ENCODE peak calls at places on chromosome 14, in seven cellular contexts. One of them, this sample, is unnamed.

GRCh38 chr14:38554046-38554445 is 298.2 kb upstream of the CLEC14A start:
- DNase-seq in GM03348: peak
- DNase-seq in mesendoderm: no peak
- DNase-seq in T-helper 2 cell treated with Interferon-gamma antibody and Interleukin-4, amounts not matched to agents 5 μg/mL and 100 μg/mL, for 36 hours: no peak
- DNase-seq in WERI-Rb-1: no peak
- DNase-seq in stimulated activated CD4-positive, alpha-beta T cell treated with anti-CD3 and anti-CD28 coated beads, Interleukin-1b, Interleukin-23, amount 100 ng/mL, for 24 hours: no peak
- DNase-seq in stimulated activated CD8-positive, alpha-beta memory T cell treated with anti-CD3 and anti-CD28 coated beads, Interleukin-4, amount 100 ng/mL, for 1 hour: no peak
- DNase-seq in this sample: no peak

GRCh38 chr14:93832665-93833064 is 44.4 kb upstream of the PRIMA1 start:
- DNase-seq in GM03348: no peak
- DNase-seq in mesendoderm: no peak
- DNase-seq in T-helper 2 cell treated with Interferon-gamma antibody and Interleukin-4, amounts not matched to agents 5 μg/mL and 100 μg/mL, for 36 hours: no peak
- DNase-seq in WERI-Rb-1: no peak
- DNase-seq in stimulated activated CD4-positive, alpha-beta T cell treated with anti-CD3 and anti-CD28 coated beads, Interleukin-1b, Interleukin-23, amount 100 ng/mL, for 24 hours: no peak
- DNase-seq in stimulated activated CD8-positive, alpha-beta memory T cell treated with anti-CD3 and anti-CD28 coated beads, Interleukin-4, amount 100 ng/mL, for 1 hour: no peak
- DNase-seq in this sample: no peak

GRCh38 chr14:73198253-73198652 is 39.1 kb upstream of the PAPLN start:
- DNase-seq in GM03348: no peak
- DNase-seq in mesendoderm: no peak
- DNase-seq in T-helper 2 cell treated with Interferon-gamma antibody and Interleukin-4, amounts not matched to agents 5 μg/mL and 100 μg/mL, for 36 hours: no peak
- DNase-seq in WERI-Rb-1: no peak
- DNase-seq in stimulated activated CD4-positive, alpha-beta T cell treated with anti-CD3 and anti-CD28 coated beads, Interleukin-1b, Interleukin-23, amount 100 ng/mL, for 24 hours: no peak
- DNase-seq in stimulated activated CD8-positive, alpha-beta memory T cell treated with anti-CD3 and anti-CD28 coated beads, Interleukin-4, amount 100 ng/mL, for 1 hour: no peak
- DNase-seq in this sample: no peak

GRCh38 chr14:41817626-41818025 is 210.9 kb downstream of the LRFN5 start:
- DNase-seq in GM03348: no peak
- DNase-seq in mesendoderm: no peak
- DNase-seq in T-helper 2 cell treated with Interferon-gamma antibody and Interleukin-4, amounts not matched to agents 5 μg/mL and 100 μg/mL, for 36 hours: no peak
- DNase-seq in WERI-Rb-1: no peak
- DNase-seq in stimulated activated CD4-positive, alpha-beta T cell treated with anti-CD3 and anti-CD28 coated beads, Interleukin-1b, Interleukin-23, amount 100 ng/mL, for 24 hours: no peak
- DNase-seq in stimulated activated CD8-positive, alpha-beta memory T cell treated with anti-CD3 and anti-CD28 coated beads, Interleukin-4, amount 100 ng/mL, for 1 hour: no peak
- DNase-seq in this sample: no peak

GRCh38 chr14:63642229-63642611 is 549 bp upstream of the WDR89 start:
- DNase-seq in GM03348: peak
- DNase-seq in mesendoderm: peak
- DNase-seq in T-helper 2 cell treated with Interferon-gamma antibody and Interleukin-4, amounts not matched to agents 5 μg/mL and 100 μg/mL, for 36 hours: peak
- DNase-seq in WERI-Rb-1: peak
- DNase-seq in stimulated activated CD4-positive, alpha-beta T cell treated with anti-CD3 and anti-CD28 coated beads, Interleukin-1b, Interleukin-23, amount 100 ng/mL, for 24 hours: peak
- DNase-seq in stimulated activated CD8-positive, alpha-beta memory T cell treated with anti-CD3 and anti-CD28 coated beads, Interleukin-4, amount 100 ng/mL, for 1 hour: peak
- DNase-seq in this sample: peak

GRCh38 chr14:55446833-55447232 is 6.4 kb upstream of the TBPL2 start:
- DNase-seq in GM03348: peak
- DNase-seq in mesendoderm: peak
- DNase-seq in T-helper 2 cell treated with Interferon-gamma antibody and Interleukin-4, amounts not matched to agents 5 μg/mL and 100 μg/mL, for 36 hours: no peak
- DNase-seq in WERI-Rb-1: peak
- DNase-seq in stimulated activated CD4-positive, alpha-beta T cell treated with anti-CD3 and anti-CD28 coated beads, Interleukin-1b, Interleukin-23, amount 100 ng/mL, for 24 hours: no peak
- DNase-seq in stimulated activated CD8-positive, alpha-beta memory T cell treated with anti-CD3 and anti-CD28 coated beads, Interleukin-4, amount 100 ng/mL, for 1 hour: no peak
- DNase-seq in this sample: no peak

GRCh38 chr14:75144944-75145343 is 18.1 kb upstream of the NEK9 start:
- DNase-seq in GM03348: no peak
- DNase-seq in mesendoderm: no peak
- DNase-seq in T-helper 2 cell treated with Interferon-gamma antibody and Interleukin-4, amounts not matched to agents 5 μg/mL and 100 μg/mL, for 36 hours: no peak
- DNase-seq in WERI-Rb-1: no peak
- DNase-seq in stimulated activated CD4-positive, alpha-beta T cell treated with anti-CD3 and anti-CD28 coated beads, Interleukin-1b, Interleukin-23, amount 100 ng/mL, for 24 hours: no peak
- DNase-seq in stimulated activated CD8-positive, alpha-beta memory T cell treated with anti-CD3 and anti-CD28 coated beads, Interleukin-4, amount 100 ng/mL, for 1 hour: no peak
- DNase-seq in this sample: no peak

GRCh38 chr14:61662437-61663311 is 32.6 kb upstream of the HIF1A start:
- DNase-seq in GM03348: peak
- DNase-seq in mesendoderm: peak
- DNase-seq in T-helper 2 cell treated with Interferon-gamma antibody and Interleukin-4, amounts not matched to agents 5 μg/mL and 100 μg/mL, for 36 hours: peak
- DNase-seq in WERI-Rb-1: no peak
- DNase-seq in stimulated activated CD4-positive, alpha-beta T cell treated with anti-CD3 and anti-CD28 coated beads, Interleukin-1b, Interleukin-23, amount 100 ng/mL, for 24 hours: peak
- DNase-seq in stimulated activated CD8-positive, alpha-beta memory T cell treated with anti-CD3 and anti-CD28 coated beads, Interleukin-4, amount 100 ng/mL, for 1 hour: no peak
- DNase-seq in this sample: peak

GRCh38 chr14:78088941-78089340 is 81.2 kb upstream of the NRXN3 start:
- DNase-seq in GM03348: no peak
- DNase-seq in mesendoderm: peak
- DNase-seq in T-helper 2 cell treated with Interferon-gamma antibody and Interleukin-4, amounts not matched to agents 5 μg/mL and 100 μg/mL, for 36 hours: no peak
- DNase-seq in WERI-Rb-1: peak
- DNase-seq in stimulated activated CD4-positive, alpha-beta T cell treated with anti-CD3 and anti-CD28 coated beads, Interleukin-1b, Interleukin-23, amount 100 ng/mL, for 24 hours: no peak
- DNase-seq in stimulated activated CD8-positive, alpha-beta memory T cell treated with anti-CD3 and anti-CD28 coated beads, Interleukin-4, amount 100 ng/mL, for 1 hour: no peak
- DNase-seq in this sample: no peak

GRCh38 chr14:21428930-21429329 is 27.0 kb downstream of the CHD8 start:
- DNase-seq in GM03348: no peak
- DNase-seq in mesendoderm: no peak
- DNase-seq in T-helper 2 cell treated with Interferon-gamma antibody and Interleukin-4, amounts not matched to agents 5 μg/mL and 100 μg/mL, for 36 hours: no peak
- DNase-seq in WERI-Rb-1: no peak
- DNase-seq in stimulated activated CD4-positive, alpha-beta T cell treated with anti-CD3 and anti-CD28 coated beads, Interleukin-1b, Interleukin-23, amount 100 ng/mL, for 24 hours: no peak
- DNase-seq in stimulated activated CD8-positive, alpha-beta memory T cell treated with anti-CD3 and anti-CD28 coated beads, Interleukin-4, amount 100 ng/mL, for 1 hour: no peak
- DNase-seq in this sample: no peak

GRCh38 chr14:21525571-21525970 is 575 bp downstream of the SALL2 start:
- DNase-seq in GM03348: no peak
- DNase-seq in mesendoderm: peak
- DNase-seq in T-helper 2 cell treated with Interferon-gamma antibody and Interleukin-4, amounts not matched to agents 5 μg/mL and 100 μg/mL, for 36 hours: no peak
- DNase-seq in WERI-Rb-1: peak
- DNase-seq in stimulated activated CD4-positive, alpha-beta T cell treated with anti-CD3 and anti-CD28 coated beads, Interleukin-1b, Interleukin-23, amount 100 ng/mL, for 24 hours: no peak
- DNase-seq in stimulated activated CD8-positive, alpha-beta memory T cell treated with anti-CD3 and anti-CD28 coated beads, Interleukin-4, amount 100 ng/mL, for 1 hour: no peak
- DNase-seq in this sample: no peak

GRCh38 chr14:101116486-101117130 is 213.1 kb upstream of the RTL1 start:
- DNase-seq in GM03348: no peak
- DNase-seq in mesendoderm: no peak
- DNase-seq in T-helper 2 cell treated with Interferon-gamma antibody and Interleukin-4, amounts not matched to agents 5 μg/mL and 100 μg/mL, for 36 hours: no peak
- DNase-seq in WERI-Rb-1: no peak
- DNase-seq in stimulated activated CD4-positive, alpha-beta T cell treated with anti-CD3 and anti-CD28 coated beads, Interleukin-1b, Interleukin-23, amount 100 ng/mL, for 24 hours: no peak
- DNase-seq in stimulated activated CD8-positive, alpha-beta memory T cell treated with anti-CD3 and anti-CD28 coated beads, Interleukin-4, amount 100 ng/mL, for 1 hour: no peak
- DNase-seq in this sample: no peak

GRCh38 chr14:104536942-104537612 is 42.5 kb upstream of the C14orf180 start:
- DNase-seq in GM03348: no peak
- DNase-seq in mesendoderm: peak
- DNase-seq in T-helper 2 cell treated with Interferon-gamma antibody and Interleukin-4, amounts not matched to agents 5 μg/mL and 100 μg/mL, for 36 hours: no peak
- DNase-seq in WERI-Rb-1: no peak
- DNase-seq in stimulated activated CD4-positive, alpha-beta T cell treated with anti-CD3 and anti-CD28 coated beads, Interleukin-1b, Interleukin-23, amount 100 ng/mL, for 24 hours: no peak
- DNase-seq in stimulated activated CD8-positive, alpha-beta memory T cell treated with anti-CD3 and anti-CD28 coated beads, Interleukin-4, amount 100 ng/mL, for 1 hour: no peak
- DNase-seq in this sample: no peak

GRCh38 chr14:101960225-101960624 is 4.1 kb upstream of the DYNC1H1 start:
- DNase-seq in GM03348: no peak
- DNase-seq in mesendoderm: peak
- DNase-seq in T-helper 2 cell treated with Interferon-gamma antibody and Interleukin-4, amounts not matched to agents 5 μg/mL and 100 μg/mL, for 36 hours: no peak
- DNase-seq in WERI-Rb-1: no peak
- DNase-seq in stimulated activated CD4-positive, alpha-beta T cell treated with anti-CD3 and anti-CD28 coated beads, Interleukin-1b, Interleukin-23, amount 100 ng/mL, for 24 hours: no peak
- DNase-seq in stimulated activated CD8-positive, alpha-beta memory T cell treated with anti-CD3 and anti-CD28 coated beads, Interleukin-4, amount 100 ng/mL, for 1 hour: no peak
- DNase-seq in this sample: no peak

GRCh38 chr14:64880382-64881121 is 845 bp upstream of the SPTB start:
- DNase-seq in GM03348: peak
- DNase-seq in mesendoderm: peak
- DNase-seq in T-helper 2 cell treated with Interferon-gamma antibody and Interleukin-4, amounts not matched to agents 5 μg/mL and 100 μg/mL, for 36 hours: peak
- DNase-seq in WERI-Rb-1: peak
- DNase-seq in stimulated activated CD4-positive, alpha-beta T cell treated with anti-CD3 and anti-CD28 coated beads, Interleukin-1b, Interleukin-23, amount 100 ng/mL, for 24 hours: peak
- DNase-seq in stimulated activated CD8-positive, alpha-beta memory T cell treated with anti-CD3 and anti-CD28 coated beads, Interleukin-4, amount 100 ng/mL, for 1 hour: peak
- DNase-seq in this sample: peak

GRCh38 chr14:29710015-29710414 is 217.6 kb downstream of the PRKD1 start:
- DNase-seq in GM03348: no peak
- DNase-seq in mesendoderm: no peak
- DNase-seq in T-helper 2 cell treated with Interferon-gamma antibody and Interleukin-4, amounts not matched to agents 5 μg/mL and 100 μg/mL, for 36 hours: no peak
- DNase-seq in WERI-Rb-1: no peak
- DNase-seq in stimulated activated CD4-positive, alpha-beta T cell treated with anti-CD3 and anti-CD28 coated beads, Interleukin-1b, Interleukin-23, amount 100 ng/mL, for 24 hours: no peak
- DNase-seq in stimulated activated CD8-positive, alpha-beta memory T cell treated with anti-CD3 and anti-CD28 coated beads, Interleukin-4, amount 100 ng/mL, for 1 hour: no peak
- DNase-seq in this sample: no peak

GRCh38 chr14:42930058-42930457 is 1323.4 kb downstream of the LRFN5 start:
- DNase-seq in GM03348: no peak
- DNase-seq in mesendoderm: no peak
- DNase-seq in T-helper 2 cell treated with Interferon-gamma antibody and Interleukin-4, amounts not matched to agents 5 μg/mL and 100 μg/mL, for 36 hours: no peak
- DNase-seq in WERI-Rb-1: no peak
- DNase-seq in stimulated activated CD4-positive, alpha-beta T cell treated with anti-CD3 and anti-CD28 coated beads, Interleukin-1b, Interleukin-23, amount 100 ng/mL, for 24 hours: no peak
- DNase-seq in stimulated activated CD8-positive, alpha-beta memory T cell treated with anti-CD3 and anti-CD28 coated beads, Interleukin-4, amount 100 ng/mL, for 1 hour: no peak
- DNase-seq in this sample: no peak

GRCh38 chr14:87615822-87616679 is 376.9 kb downstream of the GALC start:
- DNase-seq in GM03348: peak
- DNase-seq in mesendoderm: peak
- DNase-seq in T-helper 2 cell treated with Interferon-gamma antibody and Interleukin-4, amounts not matched to agents 5 μg/mL and 100 μg/mL, for 36 hours: peak
- DNase-seq in WERI-Rb-1: peak
- DNase-seq in stimulated activated CD4-positive, alpha-beta T cell treated with anti-CD3 and anti-CD28 coated beads, Interleukin-1b, Interleukin-23, amount 100 ng/mL, for 24 hours: peak
- DNase-seq in stimulated activated CD8-positive, alpha-beta memory T cell treated with anti-CD3 and anti-CD28 coated beads, Interleukin-4, amount 100 ng/mL, for 1 hour: no peak
- DNase-seq in this sample: peak

GRCh38 chr14:34678306-34678705 is 36.1 kb downstream of the CFL2 start:
- DNase-seq in GM03348: peak
- DNase-seq in mesendoderm: no peak
- DNase-seq in T-helper 2 cell treated with Interferon-gamma antibody and Interleukin-4, amounts not matched to agents 5 μg/mL and 100 μg/mL, for 36 hours: no peak
- DNase-seq in WERI-Rb-1: no peak
- DNase-seq in stimulated activated CD4-positive, alpha-beta T cell treated with anti-CD3 and anti-CD28 coated beads, Interleukin-1b, Interleukin-23, amount 100 ng/mL, for 24 hours: no peak
- DNase-seq in stimulated activated CD8-positive, alpha-beta memory T cell treated with anti-CD3 and anti-CD28 coated beads, Interleukin-4, amount 100 ng/mL, for 1 hour: no peak
- DNase-seq in this sample: no peak

GRCh38 chr14:75826599-75826998 is 155.2 kb downstream of the TGFB3 start:
- DNase-seq in GM03348: no peak
- DNase-seq in mesendoderm: no peak
- DNase-seq in T-helper 2 cell treated with Interferon-gamma antibody and Interleukin-4, amounts not matched to agents 5 μg/mL and 100 μg/mL, for 36 hours: no peak
- DNase-seq in WERI-Rb-1: no peak
- DNase-seq in stimulated activated CD4-positive, alpha-beta T cell treated with anti-CD3 and anti-CD28 coated beads, Interleukin-1b, Interleukin-23, amount 100 ng/mL, for 24 hours: no peak
- DNase-seq in stimulated activated CD8-positive, alpha-beta memory T cell treated with anti-CD3 and anti-CD28 coated beads, Interleukin-4, amount 100 ng/mL, for 1 hour: no peak
- DNase-seq in this sample: no peak

GRCh38 chr14:68230941-68231717 is 411.6 kb downstream of the RAD51B start:
- DNase-seq in GM03348: no peak
- DNase-seq in mesendoderm: peak
- DNase-seq in T-helper 2 cell treated with Interferon-gamma antibody and Interleukin-4, amounts not matched to agents 5 μg/mL and 100 μg/mL, for 36 hours: no peak
- DNase-seq in WERI-Rb-1: peak
- DNase-seq in stimulated activated CD4-positive, alpha-beta T cell treated with anti-CD3 and anti-CD28 coated beads, Interleukin-1b, Interleukin-23, amount 100 ng/mL, for 24 hours: no peak
- DNase-seq in stimulated activated CD8-positive, alpha-beta memory T cell treated with anti-CD3 and anti-CD28 coated beads, Interleukin-4, amount 100 ng/mL, for 1 hour: no peak
- DNase-seq in this sample: no peak

GRCh38 chr14:94823556-94824341 is 53.8 kb upstream of the GSC start:
- DNase-seq in GM03348: no peak
- DNase-seq in mesendoderm: peak
- DNase-seq in T-helper 2 cell treated with Interferon-gamma antibody and Interleukin-4, amounts not matched to agents 5 μg/mL and 100 μg/mL, for 36 hours: no peak
- DNase-seq in WERI-Rb-1: no peak
- DNase-seq in stimulated activated CD4-positive, alpha-beta T cell treated with anti-CD3 and anti-CD28 coated beads, Interleukin-1b, Interleukin-23, amount 100 ng/mL, for 24 hours: no peak
- DNase-seq in stimulated activated CD8-positive, alpha-beta memory T cell treated with anti-CD3 and anti-CD28 coated beads, Interleukin-4, amount 100 ng/mL, for 1 hour: no peak
- DNase-seq in this sample: no peak

GRCh38 chr14:100348253-100348729 is 25.2 kb downstream of the SLC25A47 start:
- DNase-seq in GM03348: no peak
- DNase-seq in mesendoderm: no peak
- DNase-seq in T-helper 2 cell treated with Interferon-gamma antibody and Interleukin-4, amounts not matched to agents 5 μg/mL and 100 μg/mL, for 36 hours: no peak
- DNase-seq in WERI-Rb-1: no peak
- DNase-seq in stimulated activated CD4-positive, alpha-beta T cell treated with anti-CD3 and anti-CD28 coated beads, Interleukin-1b, Interleukin-23, amount 100 ng/mL, for 24 hours: no peak
- DNase-seq in stimulated activated CD8-positive, alpha-beta memory T cell treated with anti-CD3 and anti-CD28 coated beads, Interleukin-4, amount 100 ng/mL, for 1 hour: no peak
- DNase-seq in this sample: no peak

GRCh38 chr14:30990766-30991165 is 34.7 kb upstream of the AP4S1 start:
- DNase-seq in GM03348: peak
- DNase-seq in mesendoderm: no peak
- DNase-seq in T-helper 2 cell treated with Interferon-gamma antibody and Interleukin-4, amounts not matched to agents 5 μg/mL and 100 μg/mL, for 36 hours: no peak
- DNase-seq in WERI-Rb-1: no peak
- DNase-seq in stimulated activated CD4-positive, alpha-beta T cell treated with anti-CD3 and anti-CD28 coated beads, Interleukin-1b, Interleukin-23, amount 100 ng/mL, for 24 hours: no peak
- DNase-seq in stimulated activated CD8-positive, alpha-beta memory T cell treated with anti-CD3 and anti-CD28 coated beads, Interleukin-4, amount 100 ng/mL, for 1 hour: no peak
- DNase-seq in this sample: no peak

GRCh38 chr14:23028800-23029199 is 5.9 kb downstream of the PSMB5 start:
- DNase-seq in GM03348: no peak
- DNase-seq in mesendoderm: no peak
- DNase-seq in T-helper 2 cell treated with Interferon-gamma antibody and Interleukin-4, amounts not matched to agents 5 μg/mL and 100 μg/mL, for 36 hours: peak
- DNase-seq in WERI-Rb-1: no peak
- DNase-seq in stimulated activated CD4-positive, alpha-beta T cell treated with anti-CD3 and anti-CD28 coated beads, Interleukin-1b, Interleukin-23, amount 100 ng/mL, for 24 hours: no peak
- DNase-seq in stimulated activated CD8-positive, alpha-beta memory T cell treated with anti-CD3 and anti-CD28 coated beads, Interleukin-4, amount 100 ng/mL, for 1 hour: no peak
- DNase-seq in this sample: no peak

GRCh38 chr14:105389534-105389933 is 8.8 kb upstream of the TEX22 start:
- DNase-seq in GM03348: no peak
- DNase-seq in mesendoderm: no peak
- DNase-seq in T-helper 2 cell treated with Interferon-gamma antibody and Interleukin-4, amounts not matched to agents 5 μg/mL and 100 μg/mL, for 36 hours: no peak
- DNase-seq in WERI-Rb-1: no peak
- DNase-seq in stimulated activated CD4-positive, alpha-beta T cell treated with anti-CD3 and anti-CD28 coated beads, Interleukin-1b, Interleukin-23, amount 100 ng/mL, for 24 hours: no peak
- DNase-seq in stimulated activated CD8-positive, alpha-beta memory T cell treated with anti-CD3 and anti-CD28 coated beads, Interleukin-4, amount 100 ng/mL, for 1 hour: no peak
- DNase-seq in this sample: no peak

GRCh38 chr14:43360239-43360638 is 1146.8 kb downstream of the FSCB start:
- DNase-seq in GM03348: no peak
- DNase-seq in mesendoderm: no peak
- DNase-seq in T-helper 2 cell treated with Interferon-gamma antibody and Interleukin-4, amounts not matched to agents 5 μg/mL and 100 μg/mL, for 36 hours: no peak
- DNase-seq in WERI-Rb-1: no peak
- DNase-seq in stimulated activated CD4-positive, alpha-beta T cell treated with anti-CD3 and anti-CD28 coated beads, Interleukin-1b, Interleukin-23, amount 100 ng/mL, for 24 hours: no peak
- DNase-seq in stimulated activated CD8-positive, alpha-beta memory T cell treated with anti-CD3 and anti-CD28 coated beads, Interleukin-4, amount 100 ng/mL, for 1 hour: no peak
- DNase-seq in this sample: no peak

GRCh38 chr14:93748208-93749080 is 39.8 kb downstream of the PRIMA1 start:
- DNase-seq in GM03348: no peak
- DNase-seq in mesendoderm: peak
- DNase-seq in T-helper 2 cell treated with Interferon-gamma antibody and Interleukin-4, amounts not matched to agents 5 μg/mL and 100 μg/mL, for 36 hours: no peak
- DNase-seq in WERI-Rb-1: no peak
- DNase-seq in stimulated activated CD4-positive, alpha-beta T cell treated with anti-CD3 and anti-CD28 coated beads, Interleukin-1b, Interleukin-23, amount 100 ng/mL, for 24 hours: no peak
- DNase-seq in stimulated activated CD8-positive, alpha-beta memory T cell treated with anti-CD3 and anti-CD28 coated beads, Interleukin-4, amount 100 ng/mL, for 1 hour: no peak
- DNase-seq in this sample: no peak

GRCh38 chr14:21098134-21098891 is at the start of gene ZNF219:
- DNase-seq in GM03348: peak
- DNase-seq in mesendoderm: peak
- DNase-seq in T-helper 2 cell treated with Interferon-gamma antibody and Interleukin-4, amounts not matched to agents 5 μg/mL and 100 μg/mL, for 36 hours: no peak
- DNase-seq in WERI-Rb-1: peak
- DNase-seq in stimulated activated CD4-positive, alpha-beta T cell treated with anti-CD3 and anti-CD28 coated beads, Interleukin-1b, Interleukin-23, amount 100 ng/mL, for 24 hours: no peak
- DNase-seq in stimulated activated CD8-positive, alpha-beta memory T cell treated with anti-CD3 and anti-CD28 coated beads, Interleukin-4, amount 100 ng/mL, for 1 hour: no peak
- DNase-seq in this sample: no peak

GRCh38 chr14:57657487-57657886 is 163.8 kb upstream of the CCDC198 start:
- DNase-seq in GM03348: no peak
- DNase-seq in mesendoderm: no peak
- DNase-seq in T-helper 2 cell treated with Interferon-gamma antibody and Interleukin-4, amounts not matched to agents 5 μg/mL and 100 μg/mL, for 36 hours: no peak
- DNase-seq in WERI-Rb-1: no peak
- DNase-seq in stimulated activated CD4-positive, alpha-beta T cell treated with anti-CD3 and anti-CD28 coated beads, Interleukin-1b, Interleukin-23, amount 100 ng/mL, for 24 hours: no peak
- DNase-seq in stimulated activated CD8-positive, alpha-beta memory T cell treated with anti-CD3 and anti-CD28 coated beads, Interleukin-4, amount 100 ng/mL, for 1 hour: no peak
- DNase-seq in this sample: no peak

GRCh38 chr14:58099682-58100081 is 52.3 kb downstream of the ARMH4 start:
- DNase-seq in GM03348: no peak
- DNase-seq in mesendoderm: no peak
- DNase-seq in T-helper 2 cell treated with Interferon-gamma antibody and Interleukin-4, amounts not matched to agents 5 μg/mL and 100 μg/mL, for 36 hours: no peak
- DNase-seq in WERI-Rb-1: no peak
- DNase-seq in stimulated activated CD4-positive, alpha-beta T cell treated with anti-CD3 and anti-CD28 coated beads, Interleukin-1b, Interleukin-23, amount 100 ng/mL, for 24 hours: no peak
- DNase-seq in stimulated activated CD8-positive, alpha-beta memory T cell treated with anti-CD3 and anti-CD28 coated beads, Interleukin-4, amount 100 ng/mL, for 1 hour: no peak
- DNase-seq in this sample: no peak

GRCh38 chr14:99757331-99758070 is 35.7 kb upstream of the EML1 start:
- DNase-seq in GM03348: peak
- DNase-seq in mesendoderm: no peak
- DNase-seq in T-helper 2 cell treated with Interferon-gamma antibody and Interleukin-4, amounts not matched to agents 5 μg/mL and 100 μg/mL, for 36 hours: no peak
- DNase-seq in WERI-Rb-1: no peak
- DNase-seq in stimulated activated CD4-positive, alpha-beta T cell treated with anti-CD3 and anti-CD28 coated beads, Interleukin-1b, Interleukin-23, amount 100 ng/mL, for 24 hours: no peak
- DNase-seq in stimulated activated CD8-positive, alpha-beta memory T cell treated with anti-CD3 and anti-CD28 coated beads, Interleukin-4, amount 100 ng/mL, for 1 hour: no peak
- DNase-seq in this sample: no peak

GRCh38 chr14:105914738-105915385 is 388.5 kb downstream of the TMEM121 start:
- DNase-seq in GM03348: no peak
- DNase-seq in mesendoderm: no peak
- DNase-seq in T-helper 2 cell treated with Interferon-gamma antibody and Interleukin-4, amounts not matched to agents 5 μg/mL and 100 μg/mL, for 36 hours: no peak
- DNase-seq in WERI-Rb-1: no peak
- DNase-seq in stimulated activated CD4-positive, alpha-beta T cell treated with anti-CD3 and anti-CD28 coated beads, Interleukin-1b, Interleukin-23, amount 100 ng/mL, for 24 hours: no peak
- DNase-seq in stimulated activated CD8-positive, alpha-beta memory T cell treated with anti-CD3 and anti-CD28 coated beads, Interleukin-4, amount 100 ng/mL, for 1 hour: no peak
- DNase-seq in this sample: no peak

GRCh38 chr14:77026930-77027537 is 1.5 kb downstream of the IRF2BPL start:
- DNase-seq in GM03348: peak
- DNase-seq in mesendoderm: peak
- DNase-seq in T-helper 2 cell treated with Interferon-gamma antibody and Interleukin-4, amounts not matched to agents 5 μg/mL and 100 μg/mL, for 36 hours: peak
- DNase-seq in WERI-Rb-1: no peak
- DNase-seq in stimulated activated CD4-positive, alpha-beta T cell treated with anti-CD3 and anti-CD28 coated beads, Interleukin-1b, Interleukin-23, amount 100 ng/mL, for 24 hours: no peak
- DNase-seq in stimulated activated CD8-positive, alpha-beta memory T cell treated with anti-CD3 and anti-CD28 coated beads, Interleukin-4, amount 100 ng/mL, for 1 hour: peak
- DNase-seq in this sample: peak

GRCh38 chr14:33738029-33738428 is 212.8 kb downstream of the EGLN3 start:
- DNase-seq in GM03348: no peak
- DNase-seq in mesendoderm: no peak
- DNase-seq in T-helper 2 cell treated with Interferon-gamma antibody and Interleukin-4, amounts not matched to agents 5 μg/mL and 100 μg/mL, for 36 hours: no peak
- DNase-seq in WERI-Rb-1: no peak
- DNase-seq in stimulated activated CD4-positive, alpha-beta T cell treated with anti-CD3 and anti-CD28 coated beads, Interleukin-1b, Interleukin-23, amount 100 ng/mL, for 24 hours: no peak
- DNase-seq in stimulated activated CD8-positive, alpha-beta memory T cell treated with anti-CD3 and anti-CD28 coated beads, Interleukin-4, amount 100 ng/mL, for 1 hour: no peak
- DNase-seq in this sample: no peak

GRCh38 chr14:64680013-64680674 is 24.1 kb upstream of the PLEKHG3 start:
- DNase-seq in GM03348: peak
- DNase-seq in mesendoderm: no peak
- DNase-seq in T-helper 2 cell treated with Interferon-gamma antibody and Interleukin-4, amounts not matched to agents 5 μg/mL and 100 μg/mL, for 36 hours: no peak
- DNase-seq in WERI-Rb-1: no peak
- DNase-seq in stimulated activated CD4-positive, alpha-beta T cell treated with anti-CD3 and anti-CD28 coated beads, Interleukin-1b, Interleukin-23, amount 100 ng/mL, for 24 hours: no peak
- DNase-seq in stimulated activated CD8-positive, alpha-beta memory T cell treated with anti-CD3 and anti-CD28 coated beads, Interleukin-4, amount 100 ng/mL, for 1 hour: no peak
- DNase-seq in this sample: peak

GRCh38 chr14:104268725-104269436 is 130.5 kb downstream of the KIF26A start:
- DNase-seq in GM03348: no peak
- DNase-seq in mesendoderm: peak
- DNase-seq in T-helper 2 cell treated with Interferon-gamma antibody and Interleukin-4, amounts not matched to agents 5 μg/mL and 100 μg/mL, for 36 hours: no peak
- DNase-seq in WERI-Rb-1: no peak
- DNase-seq in stimulated activated CD4-positive, alpha-beta T cell treated with anti-CD3 and anti-CD28 coated beads, Interleukin-1b, Interleukin-23, amount 100 ng/mL, for 24 hours: no peak
- DNase-seq in stimulated activated CD8-positive, alpha-beta memory T cell treated with anti-CD3 and anti-CD28 coated beads, Interleukin-4, amount 100 ng/mL, for 1 hour: no peak
- DNase-seq in this sample: no peak

GRCh38 chr14:90677484-90678045 is 138.7 kb downstream of the TTC7B start:
- DNase-seq in GM03348: peak
- DNase-seq in mesendoderm: no peak
- DNase-seq in T-helper 2 cell treated with Interferon-gamma antibody and Interleukin-4, amounts not matched to agents 5 μg/mL and 100 μg/mL, for 36 hours: peak
- DNase-seq in WERI-Rb-1: no peak
- DNase-seq in stimulated activated CD4-positive, alpha-beta T cell treated with anti-CD3 and anti-CD28 coated beads, Interleukin-1b, Interleukin-23, amount 100 ng/mL, for 24 hours: no peak
- DNase-seq in stimulated activated CD8-positive, alpha-beta memory T cell treated with anti-CD3 and anti-CD28 coated beads, Interleukin-4, amount 100 ng/mL, for 1 hour: no peak
- DNase-seq in this sample: no peak

This sample was measured in GM12865.